ENCODE peak calls at places on chromosome 2, in nine cellular contexts. V is fibroblast of gingiva; L is GM23248; C is MV-4-11; U is NCI-H1436; F is caudate nucleus; K is activated effector memory CD4-positive, alpha-beta T cell treated with Interleukin-2 at 50 U/mL for 16 hours; X is ureter; J is neural crest cell. O is an unnamed sample.

GRCh38 chr2:54384301-54385035 is 71.7 kb upstream of the SPTBN1 start:
- DNase-seq in X (no peak), K (no peak), C (no peak), F (peak), J (no peak), U (no peak), V (no peak), L (no peak), O (no peak)

GRCh38 chr2:27980242-27980641 is 89.7 kb downstream of the BABAM2 start:
- DNase-seq in F (no peak), L (no peak), J (no peak), C (no peak), K (no peak), U (no peak), X (no peak), V (no peak), O (no peak)

GRCh38 chr2:35199298-35199697 is 1156.3 kb upstream of the CRIM1 start:
- DNase-seq in U (no peak), F (no peak), C (no peak), V (no peak), L (no peak), J (no peak), X (no peak), K (no peak), O (no peak)

GRCh38 chr2:138034536-138034935 is 70.3 kb downstream of the HNMT start:
- DNase-seq in K (no peak), V (no peak), U (no peak), C (no peak), L (no peak), J (no peak), F (no peak), X (no peak), O (no peak)

GRCh38 chr2:195056001-195056400 is 601.0 kb upstream of the SLC39A10 start:
- DNase-seq in J (no peak), V (no peak), K (no peak), L (no peak), X (no peak), U (no peak), F (no peak), C (no peak), O (no peak)

GRCh38 chr2:119735565-119735964 is 24.2 kb upstream of the PTPN4 start:
- DNase-seq in U (no peak), J (no peak), C (peak), X (no peak), F (no peak), K (no peak), V (no peak), L (no peak), O (no peak)

GRCh38 chr2:207082619-207083018 is 83.1 kb downstream of the KLF7 start:
- DNase-seq in K (no peak), C (no peak), U (no peak), X (no peak), J (no peak), F (no peak), L (no peak), V (no peak), O (no peak)

GRCh38 chr2:25587361-25587760 is 86.0 kb downstream of the DTNB start:
- DNase-seq in J (no peak), C (no peak), F (no peak), V (peak), X (no peak), K (no peak), U (no peak), L (peak), O (no peak)

GRCh38 chr2:28430377-28430765 is 37.7 kb downstream of the FOSL2 start:
- DNase-seq in V (no peak), K (no peak), L (no peak), C (no peak), F (no peak), X (no peak), J (no peak), U (no peak), O (no peak)

GRCh38 chr2:200786423-200786822 is 25.3 kb upstream of the BZW1 start:
- DNase-seq in L (peak), K (no peak), J (no peak), U (no peak), C (no peak), X (no peak), F (no peak), V (peak), O (no peak)

GRCh38 chr2:155205201-155205600 is 506.7 kb downstream of the KCNJ3 start:
- DNase-seq in J (no peak), V (no peak), L (no peak), F (no peak), C (no peak), X (no peak), U (no peak), K (no peak), O (no peak)

GRCh38 chr2:182057002-182057401 is 71.3 kb downstream of the PPP1R1C start:
- DNase-seq in V (no peak), F (no peak), X (no peak), C (no peak), U (no peak), K (no peak), J (no peak), L (no peak), O (no peak)

O was measured in T1000.